ENCODE peak calls at places on chromosomes 12 and 14, in eight cellular contexts. One of them, this sample, is unnamed.
A peak's percentile ranks its signal among the peaks of the same experiment; 100 is the strongest.

GRCh38 chr12:52054838-52055741 is 3.8 kb downstream of the NR4A1 start:
- DNase-seq in left lobe of liver: no peak
- DNase-seq in EL: no peak
- DNase-seq in tibial artery: no peak
- DNase-seq in NCI-H226: no peak
- DNase-seq in CD8-positive, alpha-beta memory T cell: no peak
- DNase-seq in 8988T: no peak
- DNase-seq in HFFc6: no peak
- DNase-seq in this sample: no peak

GRCh38 chr12:29066061-29066588 is 83.0 kb upstream of the FAR2 start:
- DNase-seq in left lobe of liver: no peak
- DNase-seq in EL: peak; percentile 17
- DNase-seq in tibial artery: peak; percentile 23
- DNase-seq in NCI-H226: no peak
- DNase-seq in CD8-positive, alpha-beta memory T cell: no peak
- DNase-seq in 8988T: no peak
- DNase-seq in HFFc6: no peak
- DNase-seq in this sample: no peak

GRCh38 chr12:93242154-93242958 is 135.4 kb upstream of the NUDT4 start:
- DNase-seq in left lobe of liver: no peak
- DNase-seq in EL: no peak
- DNase-seq in tibial artery: no peak
- DNase-seq in NCI-H226: no peak
- DNase-seq in CD8-positive, alpha-beta memory T cell: no peak
- DNase-seq in 8988T: no peak
- DNase-seq in HFFc6: no peak
- DNase-seq in this sample: no peak

GRCh38 chr14:76687611-76688372 is 73.5 kb upstream of the VASH1 start:
- DNase-seq in left lobe of liver: peak; percentile 95
- DNase-seq in EL: no peak
- DNase-seq in tibial artery: no peak
- DNase-seq in NCI-H226: no peak
- DNase-seq in CD8-positive, alpha-beta memory T cell: no peak
- DNase-seq in 8988T: no peak
- DNase-seq in HFFc6: no peak
- DNase-seq in this sample: no peak

GRCh38 chr12:79373896-79374499 is 316.8 kb downstream of the PAWR start:
- DNase-seq in left lobe of liver: no peak
- DNase-seq in EL: peak; percentile 36
- DNase-seq in tibial artery: no peak
- DNase-seq in NCI-H226: peak; percentile 21
- DNase-seq in CD8-positive, alpha-beta memory T cell: no peak
- DNase-seq in 8988T: peak; percentile 12
- DNase-seq in HFFc6: no peak
- DNase-seq in this sample: peak; percentile 43

GRCh38 chr12:130576286-130576933 is 139.7 kb downstream of the RIMBP2 start:
- DNase-seq in left lobe of liver: no peak
- DNase-seq in EL: no peak
- DNase-seq in tibial artery: no peak
- DNase-seq in NCI-H226: no peak
- DNase-seq in CD8-positive, alpha-beta memory T cell: no peak
- DNase-seq in 8988T: no peak
- DNase-seq in HFFc6: no peak
- DNase-seq in this sample: no peak

GRCh38 chr12:48185181-48185919 is 1.9 kb downstream of the CCDC184 start:
- DNase-seq in left lobe of liver: no peak
- DNase-seq in EL: peak; percentile 42
- DNase-seq in tibial artery: no peak
- DNase-seq in NCI-H226: no peak
- DNase-seq in CD8-positive, alpha-beta memory T cell: no peak
- DNase-seq in 8988T: no peak
- DNase-seq in HFFc6: no peak
- DNase-seq in this sample: no peak

GRCh38 chr12:25208554-25208953 is 13.5 kb downstream of the ETFRF1 start:
- DNase-seq in left lobe of liver: peak; percentile 77
- DNase-seq in EL: no peak
- DNase-seq in tibial artery: no peak
- DNase-seq in NCI-H226: no peak
- DNase-seq in CD8-positive, alpha-beta memory T cell: no peak
- DNase-seq in 8988T: no peak
- DNase-seq in HFFc6: no peak
- DNase-seq in this sample: no peak

GRCh38 chr12:47808049-47808448 is 11.7 kb downstream of the HDAC7 start:
- DNase-seq in left lobe of liver: no peak
- DNase-seq in EL: peak; percentile 27
- DNase-seq in tibial artery: peak; percentile 54
- DNase-seq in NCI-H226: no peak
- DNase-seq in CD8-positive, alpha-beta memory T cell: peak; percentile 78
- DNase-seq in 8988T: no peak
- DNase-seq in HFFc6: peak; percentile 28
- DNase-seq in this sample: peak; percentile 40

GRCh38 chr14:88746042-88746441 is 46.7 kb downstream of the EML5 start:
- DNase-seq in left lobe of liver: no peak
- DNase-seq in EL: no peak
- DNase-seq in tibial artery: no peak
- DNase-seq in NCI-H226: no peak
- DNase-seq in CD8-positive, alpha-beta memory T cell: no peak
- DNase-seq in 8988T: no peak
- DNase-seq in HFFc6: no peak
- DNase-seq in this sample: no peak

This sample was measured in K562.